ENCODE peak calls at places on chromosomes 11 and 22, in five cellular contexts. One of them, this sample, is unnamed.

GRCh38 chr11:111454561-111455192 is 57.5 kb downstream of the BTG4 start:
- DNase-seq in CD4-positive, CD25-positive, alpha-beta regulatory T cell: peak
- DNase-seq in bronchial epithelial cell: peak
- DNase-seq in germinal center: peak
- DNase-seq in iris pigment epithelial cell: peak
- DNase-seq in this sample: peak

GRCh38 chr22:49638788-49639187 is 188.9 kb downstream of the BRD1 start:
- DNase-seq in CD4-positive, CD25-positive, alpha-beta regulatory T cell: no peak
- DNase-seq in germinal center: no peak
- DNase-seq in bronchial epithelial cell: no peak
- DNase-seq in iris pigment epithelial cell: no peak
- DNase-seq in this sample: no peak

GRCh38 chr22:48088226-48088625 is 1325.8 kb downstream of the TBC1D22A start:
- DNase-seq in bronchial epithelial cell: no peak
- DNase-seq in CD4-positive, CD25-positive, alpha-beta regulatory T cell: no peak
- DNase-seq in iris pigment epithelial cell: no peak
- DNase-seq in germinal center: no peak
- DNase-seq in this sample: no peak

GRCh38 chr11:118605116-118605867 is 2.1 kb upstream of the PHLDB1 start:
- DNase-seq in iris pigment epithelial cell: peak
- DNase-seq in bronchial epithelial cell: no peak
- DNase-seq in germinal center: no peak
- DNase-seq in CD4-positive, CD25-positive, alpha-beta regulatory T cell: no peak
- DNase-seq in this sample: no peak

GRCh38 chr11:10267821-10268220 is 26.2 kb downstream of the SBF2 start:
- DNase-seq in CD4-positive, CD25-positive, alpha-beta regulatory T cell: no peak
- DNase-seq in iris pigment epithelial cell: no peak
- DNase-seq in germinal center: no peak
- DNase-seq in bronchial epithelial cell: no peak
- DNase-seq in this sample: no peak

GRCh38 chr22:46180370-46181137 is 30.2 kb downstream of the PPARA start:
- DNase-seq in germinal center: no peak
- DNase-seq in iris pigment epithelial cell: peak
- DNase-seq in bronchial epithelial cell: no peak
- DNase-seq in CD4-positive, CD25-positive, alpha-beta regulatory T cell: no peak
- DNase-seq in this sample: no peak

GRCh38 chr11:2998073-2998850 is 6.1 kb upstream of the NAP1L4 start:
- DNase-seq in iris pigment epithelial cell: no peak
- DNase-seq in germinal center: no peak
- DNase-seq in bronchial epithelial cell: no peak
- DNase-seq in CD4-positive, CD25-positive, alpha-beta regulatory T cell: no peak
- DNase-seq in this sample: no peak

GRCh38 chr22:23211622-23212021 is 31.3 kb downstream of the BCR start:
- DNase-seq in germinal center: no peak
- DNase-seq in iris pigment epithelial cell: no peak
- DNase-seq in bronchial epithelial cell: no peak
- DNase-seq in CD4-positive, CD25-positive, alpha-beta regulatory T cell: no peak
- DNase-seq in this sample: no peak

GRCh38 chr22:46580940-46581579 is 39.1 kb upstream of the GRAMD4 start:
- DNase-seq in germinal center: no peak
- DNase-seq in iris pigment epithelial cell: no peak
- DNase-seq in CD4-positive, CD25-positive, alpha-beta regulatory T cell: no peak
- DNase-seq in bronchial epithelial cell: no peak
- DNase-seq in this sample: no peak